ENCODE peak calls at places on chromosomes 3 and 15, in seven cellular contexts. One of them, this sample, is unnamed.

GRCh38 chr15:73900129-73900712 is 26.0 kb upstream of the LOXL1 start:
- DNase-seq in NCI-H460: no peak
- DNase-seq in NCI-H1105: no peak
- DNase-seq in activated gamma-delta T cell treated with anti-CD3 and anti-CD28 coated beads, Interleukin-2, amount 50 U/mL, for 16 hours: no peak
- DNase-seq in left lobe of liver: no peak
- DNase-seq in Daoy: peak; percentile 80
- DNase-seq in activated T-cell treated with anti-CD3 and anti-CD28 coated beads for 1 hour: no peak
- DNase-seq in this sample: no peak

GRCh38 chr15:89101302-89102191 is 13.3 kb downstream of the ABHD2 start:
- DNase-seq in NCI-H460: peak; percentile 57
- DNase-seq in NCI-H1105: no peak
- DNase-seq in activated gamma-delta T cell treated with anti-CD3 and anti-CD28 coated beads, Interleukin-2, amount 50 U/mL, for 16 hours: no peak
- DNase-seq in left lobe of liver: no peak
- DNase-seq in Daoy: peak; percentile 95
- DNase-seq in activated T-cell treated with anti-CD3 and anti-CD28 coated beads for 1 hour: no peak
- DNase-seq in this sample: no peak

GRCh38 chr15:70524470-70524869 is 238.9 kb downstream of the UACA start:
- DNase-seq in NCI-H460: no peak
- DNase-seq in NCI-H1105: no peak
- DNase-seq in activated gamma-delta T cell treated with anti-CD3 and anti-CD28 coated beads, Interleukin-2, amount 50 U/mL, for 16 hours: no peak
- DNase-seq in left lobe of liver: no peak
- DNase-seq in Daoy: no peak
- DNase-seq in activated T-cell treated with anti-CD3 and anti-CD28 coated beads for 1 hour: no peak
- DNase-seq in this sample: no peak

GRCh38 chr15:58381696-58382095 is 50.1 kb upstream of the LIPC start:
- DNase-seq in NCI-H460: no peak
- DNase-seq in NCI-H1105: no peak
- DNase-seq in activated gamma-delta T cell treated with anti-CD3 and anti-CD28 coated beads, Interleukin-2, amount 50 U/mL, for 16 hours: no peak
- DNase-seq in left lobe of liver: no peak
- DNase-seq in Daoy: no peak
- DNase-seq in activated T-cell treated with anti-CD3 and anti-CD28 coated beads for 1 hour: no peak
- DNase-seq in this sample: no peak

GRCh38 chr3:32818431-32819085 is 761 bp downstream of the TRIM71 start:
- DNase-seq in NCI-H460: no peak
- DNase-seq in NCI-H1105: peak; percentile 8
- DNase-seq in activated gamma-delta T cell treated with anti-CD3 and anti-CD28 coated beads, Interleukin-2, amount 50 U/mL, for 16 hours: no peak
- DNase-seq in left lobe of liver: no peak
- DNase-seq in Daoy: no peak
- DNase-seq in activated T-cell treated with anti-CD3 and anti-CD28 coated beads for 1 hour: no peak
- DNase-seq in this sample: peak; percentile 11

GRCh38 chr3:70180664-70181063 is 131.8 kb downstream of the MDFIC2 start:
- DNase-seq in NCI-H460: no peak
- DNase-seq in NCI-H1105: no peak
- DNase-seq in activated gamma-delta T cell treated with anti-CD3 and anti-CD28 coated beads, Interleukin-2, amount 50 U/mL, for 16 hours: no peak
- DNase-seq in left lobe of liver: no peak
- DNase-seq in Daoy: no peak
- DNase-seq in activated T-cell treated with anti-CD3 and anti-CD28 coated beads for 1 hour: no peak
- DNase-seq in this sample: no peak

GRCh38 chr3:66572938-66573710 is 72.3 kb upstream of the LRIG1 start:
- DNase-seq in NCI-H460: no peak
- DNase-seq in NCI-H1105: no peak
- DNase-seq in activated gamma-delta T cell treated with anti-CD3 and anti-CD28 coated beads, Interleukin-2, amount 50 U/mL, for 16 hours: no peak
- DNase-seq in left lobe of liver: no peak
- DNase-seq in Daoy: no peak
- DNase-seq in activated T-cell treated with anti-CD3 and anti-CD28 coated beads for 1 hour: no peak
- DNase-seq in this sample: no peak

GRCh38 chr15:79608041-79608440 is 175.9 kb downstream of the MINAR1 start:
- DNase-seq in NCI-H460: no peak
- DNase-seq in NCI-H1105: no peak
- DNase-seq in activated gamma-delta T cell treated with anti-CD3 and anti-CD28 coated beads, Interleukin-2, amount 50 U/mL, for 16 hours: no peak
- DNase-seq in left lobe of liver: no peak
- DNase-seq in Daoy: no peak
- DNase-seq in activated T-cell treated with anti-CD3 and anti-CD28 coated beads for 1 hour: no peak
- DNase-seq in this sample: no peak

GRCh38 chr3:41600616-41601015 is 361.3 kb downstream of the ULK4 start:
- DNase-seq in NCI-H460: no peak
- DNase-seq in NCI-H1105: no peak
- DNase-seq in activated gamma-delta T cell treated with anti-CD3 and anti-CD28 coated beads, Interleukin-2, amount 50 U/mL, for 16 hours: no peak
- DNase-seq in left lobe of liver: no peak
- DNase-seq in Daoy: no peak
- DNase-seq in activated T-cell treated with anti-CD3 and anti-CD28 coated beads for 1 hour: no peak
- DNase-seq in this sample: no peak

GRCh38 chr3:48236531-48236930 is 4.4 kb upstream of the ZNF589 start:
- DNase-seq in NCI-H460: no peak
- DNase-seq in NCI-H1105: no peak
- DNase-seq in activated gamma-delta T cell treated with anti-CD3 and anti-CD28 coated beads, Interleukin-2, amount 50 U/mL, for 16 hours: no peak
- DNase-seq in left lobe of liver: no peak
- DNase-seq in Daoy: no peak
- DNase-seq in activated T-cell treated with anti-CD3 and anti-CD28 coated beads for 1 hour: no peak
- DNase-seq in this sample: no peak

GRCh38 chr15:90154861-90155626 is 46.1 kb upstream of the SEMA4B start:
- DNase-seq in NCI-H460: no peak
- DNase-seq in NCI-H1105: no peak
- DNase-seq in activated gamma-delta T cell treated with anti-CD3 and anti-CD28 coated beads, Interleukin-2, amount 50 U/mL, for 16 hours: no peak
- DNase-seq in left lobe of liver: peak; percentile 89
- DNase-seq in Daoy: peak; percentile 94
- DNase-seq in activated T-cell treated with anti-CD3 and anti-CD28 coated beads for 1 hour: no peak
- DNase-seq in this sample: no peak

GRCh38 chr3:38297947-38298711 is 16.0 kb downstream of the SLC22A14 start:
- DNase-seq in NCI-H460: peak; percentile 6
- DNase-seq in NCI-H1105: no peak
- DNase-seq in activated gamma-delta T cell treated with anti-CD3 and anti-CD28 coated beads, Interleukin-2, amount 50 U/mL, for 16 hours: no peak
- DNase-seq in left lobe of liver: no peak
- DNase-seq in Daoy: no peak
- DNase-seq in activated T-cell treated with anti-CD3 and anti-CD28 coated beads for 1 hour: no peak
- DNase-seq in this sample: no peak

GRCh38 chr15:29938701-29939340 is 116.6 kb upstream of the TJP1 start:
- DNase-seq in NCI-H460: no peak
- DNase-seq in NCI-H1105: no peak
- DNase-seq in activated gamma-delta T cell treated with anti-CD3 and anti-CD28 coated beads, Interleukin-2, amount 50 U/mL, for 16 hours: no peak
- DNase-seq in left lobe of liver: no peak
- DNase-seq in Daoy: peak; percentile 54
- DNase-seq in activated T-cell treated with anti-CD3 and anti-CD28 coated beads for 1 hour: no peak
- DNase-seq in this sample: no peak

GRCh38 chr3:61315874-61316273 is 64.6 kb upstream of the FHIT start:
- DNase-seq in NCI-H460: no peak
- DNase-seq in NCI-H1105: no peak
- DNase-seq in activated gamma-delta T cell treated with anti-CD3 and anti-CD28 coated beads, Interleukin-2, amount 50 U/mL, for 16 hours: no peak
- DNase-seq in left lobe of liver: no peak
- DNase-seq in Daoy: no peak
- DNase-seq in activated T-cell treated with anti-CD3 and anti-CD28 coated beads for 1 hour: no peak
- DNase-seq in this sample: no peak

GRCh38 chr15:39131605-39132004 is 449.3 kb upstream of the THBS1 start:
- DNase-seq in NCI-H460: no peak
- DNase-seq in NCI-H1105: no peak
- DNase-seq in activated gamma-delta T cell treated with anti-CD3 and anti-CD28 coated beads, Interleukin-2, amount 50 U/mL, for 16 hours: no peak
- DNase-seq in left lobe of liver: no peak
- DNase-seq in Daoy: no peak
- DNase-seq in activated T-cell treated with anti-CD3 and anti-CD28 coated beads for 1 hour: no peak
- DNase-seq in this sample: no peak

GRCh38 chr3:58388550-58389061 is 45.0 kb downstream of the PDHB start:
- DNase-seq in NCI-H460: no peak
- DNase-seq in NCI-H1105: no peak
- DNase-seq in activated gamma-delta T cell treated with anti-CD3 and anti-CD28 coated beads, Interleukin-2, amount 50 U/mL, for 16 hours: no peak
- DNase-seq in left lobe of liver: no peak
- DNase-seq in Daoy: peak; percentile 32
- DNase-seq in activated T-cell treated with anti-CD3 and anti-CD28 coated beads for 1 hour: no peak
- DNase-seq in this sample: no peak

GRCh38 chr3:130915567-130916292 is 21.8 kb downstream of the ATP2C1 start:
- DNase-seq in NCI-H460: no peak
- DNase-seq in NCI-H1105: no peak
- DNase-seq in activated gamma-delta T cell treated with anti-CD3 and anti-CD28 coated beads, Interleukin-2, amount 50 U/mL, for 16 hours: no peak
- DNase-seq in left lobe of liver: no peak
- DNase-seq in Daoy: no peak
- DNase-seq in activated T-cell treated with anti-CD3 and anti-CD28 coated beads for 1 hour: no peak
- DNase-seq in this sample: no peak

GRCh38 chr15:78177447-78177873 is 28.3 kb downstream of the IDH3A start:
- DNase-seq in NCI-H460: no peak
- DNase-seq in NCI-H1105: no peak
- DNase-seq in activated gamma-delta T cell treated with anti-CD3 and anti-CD28 coated beads, Interleukin-2, amount 50 U/mL, for 16 hours: no peak
- DNase-seq in left lobe of liver: no peak
- DNase-seq in Daoy: peak; percentile 55
- DNase-seq in activated T-cell treated with anti-CD3 and anti-CD28 coated beads for 1 hour: peak; percentile 19
- DNase-seq in this sample: peak; percentile 27

GRCh38 chr3:187678869-187679268 is 8.7 kb upstream of the SST start:
- DNase-seq in NCI-H460: peak; percentile 29
- DNase-seq in NCI-H1105: peak; percentile 75
- DNase-seq in activated gamma-delta T cell treated with anti-CD3 and anti-CD28 coated beads, Interleukin-2, amount 50 U/mL, for 16 hours: no peak
- DNase-seq in left lobe of liver: no peak
- DNase-seq in Daoy: peak; percentile 61
- DNase-seq in activated T-cell treated with anti-CD3 and anti-CD28 coated beads for 1 hour: no peak
- DNase-seq in this sample: peak; percentile 25

GRCh38 chr15:101250331-101250730 is 1.5 kb downstream of the CHSY1 start:
- DNase-seq in NCI-H460: no peak
- DNase-seq in NCI-H1105: no peak
- DNase-seq in activated gamma-delta T cell treated with anti-CD3 and anti-CD28 coated beads, Interleukin-2, amount 50 U/mL, for 16 hours: no peak
- DNase-seq in left lobe of liver: no peak
- DNase-seq in Daoy: peak; percentile 64
- DNase-seq in activated T-cell treated with anti-CD3 and anti-CD28 coated beads for 1 hour: no peak
- DNase-seq in this sample: no peak

GRCh38 chr15:26901036-26901435 is 34.2 kb downstream of the GABRA5 start:
- DNase-seq in NCI-H460: no peak
- DNase-seq in NCI-H1105: no peak
- DNase-seq in activated gamma-delta T cell treated with anti-CD3 and anti-CD28 coated beads, Interleukin-2, amount 50 U/mL, for 16 hours: no peak
- DNase-seq in left lobe of liver: no peak
- DNase-seq in Daoy: no peak
- DNase-seq in activated T-cell treated with anti-CD3 and anti-CD28 coated beads for 1 hour: no peak
- DNase-seq in this sample: no peak

GRCh38 chr3:42010530-42010929 is 48.6 kb upstream of the ULK4 start:
- DNase-seq in NCI-H460: no peak
- DNase-seq in NCI-H1105: no peak
- DNase-seq in activated gamma-delta T cell treated with anti-CD3 and anti-CD28 coated beads, Interleukin-2, amount 50 U/mL, for 16 hours: no peak
- DNase-seq in left lobe of liver: no peak
- DNase-seq in Daoy: no peak
- DNase-seq in activated T-cell treated with anti-CD3 and anti-CD28 coated beads for 1 hour: no peak
- DNase-seq in this sample: no peak

GRCh38 chr3:114525278-114525677 is 231.4 kb downstream of the TIGIT start:
- DNase-seq in NCI-H460: no peak
- DNase-seq in NCI-H1105: no peak
- DNase-seq in activated gamma-delta T cell treated with anti-CD3 and anti-CD28 coated beads, Interleukin-2, amount 50 U/mL, for 16 hours: no peak
- DNase-seq in left lobe of liver: no peak
- DNase-seq in Daoy: no peak
- DNase-seq in activated T-cell treated with anti-CD3 and anti-CD28 coated beads for 1 hour: no peak
- DNase-seq in this sample: no peak

GRCh38 chr3:47016934-47017435 is 37.5 kb downstream of the NBEAL2 start:
- DNase-seq in NCI-H460: no peak
- DNase-seq in NCI-H1105: no peak
- DNase-seq in activated gamma-delta T cell treated with anti-CD3 and anti-CD28 coated beads, Interleukin-2, amount 50 U/mL, for 16 hours: no peak
- DNase-seq in left lobe of liver: no peak
- DNase-seq in Daoy: peak; percentile 81
- DNase-seq in activated T-cell treated with anti-CD3 and anti-CD28 coated beads for 1 hour: no peak
- DNase-seq in this sample: no peak

GRCh38 chr3:185552358-185552877 is at the start of gene LIPH:
- DNase-seq in NCI-H460: peak; percentile 70
- DNase-seq in NCI-H1105: no peak
- DNase-seq in activated gamma-delta T cell treated with anti-CD3 and anti-CD28 coated beads, Interleukin-2, amount 50 U/mL, for 16 hours: no peak
- DNase-seq in left lobe of liver: no peak
- DNase-seq in Daoy: peak; percentile 49
- DNase-seq in activated T-cell treated with anti-CD3 and anti-CD28 coated beads for 1 hour: no peak
- DNase-seq in this sample: no peak

GRCh38 chr3:86961297-86961696 is 29.7 kb downstream of the VGLL3 start:
- DNase-seq in NCI-H460: no peak
- DNase-seq in NCI-H1105: no peak
- DNase-seq in activated gamma-delta T cell treated with anti-CD3 and anti-CD28 coated beads, Interleukin-2, amount 50 U/mL, for 16 hours: no peak
- DNase-seq in left lobe of liver: no peak
- DNase-seq in Daoy: no peak
- DNase-seq in activated T-cell treated with anti-CD3 and anti-CD28 coated beads for 1 hour: no peak
- DNase-seq in this sample: no peak

GRCh38 chr3:153855772-153856171 is 265.4 kb upstream of the ARHGEF26 start:
- DNase-seq in NCI-H460: no peak
- DNase-seq in NCI-H1105: no peak
- DNase-seq in activated gamma-delta T cell treated with anti-CD3 and anti-CD28 coated beads, Interleukin-2, amount 50 U/mL, for 16 hours: no peak
- DNase-seq in left lobe of liver: no peak
- DNase-seq in Daoy: no peak
- DNase-seq in activated T-cell treated with anti-CD3 and anti-CD28 coated beads for 1 hour: no peak
- DNase-seq in this sample: no peak

GRCh38 chr3:29683306-29683993 is 402.6 kb downstream of the RBMS3 start:
- DNase-seq in NCI-H460: peak; percentile 61
- DNase-seq in NCI-H1105: no peak
- DNase-seq in activated gamma-delta T cell treated with anti-CD3 and anti-CD28 coated beads, Interleukin-2, amount 50 U/mL, for 16 hours: no peak
- DNase-seq in left lobe of liver: no peak
- DNase-seq in Daoy: peak; percentile 41
- DNase-seq in activated T-cell treated with anti-CD3 and anti-CD28 coated beads for 1 hour: no peak
- DNase-seq in this sample: no peak

This sample was measured in activated naive CD4-positive, alpha-beta T cell treated with anti-CD3 and anti-CD28 coated beads, Interleukin-2, amount 50 U/mL, for 16 hours.